ENCODE peak calls at places on chromosomes 11 and 22, in four cellular contexts. X, W, Y and E are unnamed samples.

GRCh38 chr11:1017269-1018005 is 19.1 kb downstream of the MUC6 start:
- DNase-seq in Y (no peak), W (no peak), X (no peak), E (no peak)

GRCh38 chr11:120134931-120135228 is 3.0 kb downstream of the TRIM29 start:
- DNase-seq in Y (no peak), X (no peak), W (no peak), E (no peak)

GRCh38 chr22:26416670-26417270 is 12.3 kb upstream of the ASPHD2 start:
- DNase-seq in W (peak), X (no peak), Y (no peak), E (peak)

GRCh38 chr11:115720537-115721308 is 216.5 kb upstream of the CADM1 start:
- DNase-seq in X (no peak), Y (no peak), W (no peak), E (no peak)

GRCh38 chr11:118536726-118537125 is 5.7 kb downstream of the TMEM25 start:
- DNase-seq in X (no peak), Y (no peak), W (no peak), E (no peak)

GRCh38 chr11:35236667-35237003 is 97.7 kb downstream of the CD44 start:
- DNase-seq in W (no peak), Y (no peak), X (no peak), E (no peak)

GRCh38 chr22:33819743-33820142 is 100.5 kb downstream of the LARGE1 start:
- DNase-seq in W (no peak), X (no peak), Y (no peak), E (no peak)

GRCh38 chr11:1827931-1828330 is 6.9 kb upstream of the SYT8 start:
- DNase-seq in Y (no peak), X (no peak), W (no peak), E (peak)

GRCh38 chr11:3191586-3192324 is 26.6 kb upstream of the OSBPL5 start:
- DNase-seq in Y (no peak), W (no peak), X (no peak), E (peak)

GRCh38 chr11:126406368-126406767 is 50.9 kb downstream of the ST3GAL4 start:
- DNase-seq in W (no peak), Y (no peak), X (no peak), E (no peak)

GRCh38 chr22:22213231-22213630 is 31.4 kb upstream of the VPREB1 start:
- DNase-seq in X (no peak), W (no peak), Y (no peak), E (no peak)

GRCh38 chr11:13826505-13827278 is 135.8 kb upstream of the SPON1 start:
- DNase-seq in W (no peak), X (no peak), Y (no peak), E (no peak)

GRCh38 chr22:46563381-46564083 is 26.1 kb upstream of the CELSR1 start:
- DNase-seq in X (peak), W (peak), Y (peak), E (peak)

GRCh38 chr22:29014301-29014700 is 47.3 kb downstream of the C22orf31 start:
- DNase-seq in W (no peak), Y (no peak), X (no peak), E (no peak)

GRCh38 chr22:43925433-43926348 is 2.1 kb downstream of the PNPLA3 start:
- DNase-seq in X (no peak), Y (no peak), W (peak), E (peak)

GRCh38 chr11:73314121-73314948 is 6.3 kb downstream of the ARHGEF17 start:
- DNase-seq in X (no peak), W (peak), Y (peak), E (peak)

GRCh38 chr11:71252782-71253730 is 679 bp upstream of the SHANK2 start:
- DNase-seq in W (peak), X (no peak), Y (no peak), E (peak)

GRCh38 chr11:121418625-121419114 is 33.4 kb upstream of the SORL1 start:
- DNase-seq in X (no peak), W (no peak), Y (peak), E (no peak)

GRCh38 chr11:86288776-86289507 is 13.1 kb upstream of the HIKESHI start:
- DNase-seq in X (no peak), W (no peak), Y (no peak), E (no peak)

GRCh38 chr11:94727766-94728165 is 40.4 kb upstream of the AMOTL1 start:
- DNase-seq in Y (no peak), W (no peak), X (no peak), E (no peak)

GRCh38 chr22:38073150-38074130 is 10.5 kb downstream of the SLC16A8 start:
- DNase-seq in Y (no peak), W (no peak), X (no peak), E (peak)

GRCh38 chr11:18229501-18229900 is 7.1 kb downstream of the SAA4 start:
- DNase-seq in X (no peak), W (no peak), Y (peak), E (no peak)

GRCh38 chr11:200224-201003 is 6.8 kb downstream of the BET1L start:
- DNase-seq in Y (no peak), X (no peak), W (peak), E (peak)

GRCh38 chr22:48948575-48949170 is 879.0 kb downstream of the BRD1 start:
- DNase-seq in W (no peak), Y (no peak), X (no peak), E (peak)

GRCh38 chr22:44658371-44658953 is 43.5 kb upstream of the PRR5 start:
- DNase-seq in Y (no peak), W (no peak), X (peak), E (peak)

GRCh38 chr11:82229346-82229745 is 504.3 kb downstream of the FAM181B start:
- DNase-seq in W (peak), Y (peak), X (peak), E (no peak)

GRCh38 chr11:28108909-28109308 is 721 bp downstream of the METTL15 start:
- DNase-seq in W (no peak), Y (no peak), X (no peak), E (no peak)

GRCh38 chr11:73907191-73907590 is 30.4 kb downstream of the PAAF1 start:
- DNase-seq in Y (no peak), W (peak), X (no peak), E (peak)

GRCh38 chr11:115257286-115258077 is 246.7 kb downstream of the CADM1 start:
- DNase-seq in W (peak), Y (peak), X (no peak), E (no peak)

GRCh38 chr11:76443254-76443935 is 1.4 kb upstream of the EMSY start:
- DNase-seq in Y (no peak), W (no peak), X (no peak), E (peak)

GRCh38 chr11:33868646-33869461 is 23.0 kb downstream of the LMO2 start:
- DNase-seq in W (peak), X (no peak), Y (no peak), E (no peak)

GRCh38 chr11:119376197-119376847 is 5.2 kb downstream of the USP2 start:
- DNase-seq in Y (peak), W (no peak), X (peak), E (no peak)

GRCh38 chr11:33248416-33248957 is 8.7 kb upstream of the HIPK3 start:
- DNase-seq in X (no peak), Y (no peak), W (no peak), E (peak)

GRCh38 chr11:104410336-104410735 is 246.4 kb upstream of the PDGFD start:
- DNase-seq in W (no peak), X (no peak), Y (no peak), E (no peak)

GRCh38 chr11:44246726-44247125 is 63.2 kb downstream of the ALX4 start:
- DNase-seq in Y (no peak), X (no peak), W (no peak), E (no peak)

GRCh38 chr22:40733919-40734318 is 54.6 kb downstream of the MCHR1 start:
- DNase-seq in Y (no peak), W (no peak), X (no peak), E (no peak)

GRCh38 chr11:96229354-96229973 is 113.5 kb downstream of the MAML2 start:
- DNase-seq in Y (no peak), X (no peak), W (no peak), E (peak)

GRCh38 chr11:116162541-116163230 is 610.1 kb downstream of the BUD13 start:
- DNase-seq in X (no peak), Y (no peak), W (peak), E (no peak)

GRCh38 chr11:28697920-28698827 is 590.0 kb downstream of the METTL15 start:
- DNase-seq in X (peak), W (peak), Y (peak), E (no peak)

GRCh38 chr22:26399288-26399687 is 29.8 kb upstream of the ASPHD2 start:
- DNase-seq in Y (no peak), X (no peak), W (peak), E (no peak)

GRCh38 chr11:61149624-61150615 is 11.3 kb downstream of the VPS37C start:
- DNase-seq in Y (no peak), W (peak), X (no peak), E (peak)
- H2AFZ ChIP-seq in Y (no peak), W (no peak), X (no peak), E (no peak)

GRCh38 chr22:24518774-24519485 is 23.8 kb downstream of the UPB1 start:
- DNase-seq in Y (no peak), W (no peak), X (no peak), E (peak)
- H3K27ac ChIP-seq in Y (no peak), W (no peak), X (no peak), E (no peak)

GRCh38 chr22:36913431-36914382 is at the start of gene CSF2RB:
- DNase-seq in X (no peak), W (no peak), Y (peak), E (peak)
- H2AFZ ChIP-seq in X (no peak), W (no peak), Y (peak), E (peak)

DNA sequence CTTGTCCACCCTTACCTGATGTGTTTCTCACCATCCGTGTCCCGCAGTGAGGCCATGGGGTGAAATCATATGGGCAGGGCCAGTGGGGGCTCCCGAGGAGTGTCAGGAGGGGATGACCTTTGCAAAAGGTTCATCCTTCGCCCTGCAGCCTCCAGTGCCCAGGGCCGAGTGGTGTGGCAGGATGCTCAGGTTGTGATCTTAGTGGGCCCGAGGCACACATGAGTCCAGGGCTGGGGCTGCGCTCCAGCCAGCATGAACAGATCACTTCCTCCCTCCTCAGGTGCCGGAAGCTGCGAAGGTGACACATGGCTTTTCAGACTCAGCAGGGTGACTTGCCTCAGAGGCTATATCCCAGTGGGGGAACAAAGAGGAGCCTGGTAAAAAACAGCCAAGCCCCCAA is 2.8 kb upstream of the FKBP2 start:
- DNase-seq in Y (no peak), W (no peak), X (no peak), E (no peak)
- H3K27ac ChIP-seq in Y (peak), W (no peak), X (no peak), E (no peak)

GRCh38 chr11:128174465-128175101 is 412.8 kb downstream of the ETS1 start:
- DNase-seq in Y (no peak), W (peak), X (no peak), E (no peak)

GRCh38 chr11:128171496-128171895 is 415.9 kb downstream of the ETS1 start:
- DNase-seq in Y (no peak), X (no peak), W (no peak), E (no peak)

DNA sequence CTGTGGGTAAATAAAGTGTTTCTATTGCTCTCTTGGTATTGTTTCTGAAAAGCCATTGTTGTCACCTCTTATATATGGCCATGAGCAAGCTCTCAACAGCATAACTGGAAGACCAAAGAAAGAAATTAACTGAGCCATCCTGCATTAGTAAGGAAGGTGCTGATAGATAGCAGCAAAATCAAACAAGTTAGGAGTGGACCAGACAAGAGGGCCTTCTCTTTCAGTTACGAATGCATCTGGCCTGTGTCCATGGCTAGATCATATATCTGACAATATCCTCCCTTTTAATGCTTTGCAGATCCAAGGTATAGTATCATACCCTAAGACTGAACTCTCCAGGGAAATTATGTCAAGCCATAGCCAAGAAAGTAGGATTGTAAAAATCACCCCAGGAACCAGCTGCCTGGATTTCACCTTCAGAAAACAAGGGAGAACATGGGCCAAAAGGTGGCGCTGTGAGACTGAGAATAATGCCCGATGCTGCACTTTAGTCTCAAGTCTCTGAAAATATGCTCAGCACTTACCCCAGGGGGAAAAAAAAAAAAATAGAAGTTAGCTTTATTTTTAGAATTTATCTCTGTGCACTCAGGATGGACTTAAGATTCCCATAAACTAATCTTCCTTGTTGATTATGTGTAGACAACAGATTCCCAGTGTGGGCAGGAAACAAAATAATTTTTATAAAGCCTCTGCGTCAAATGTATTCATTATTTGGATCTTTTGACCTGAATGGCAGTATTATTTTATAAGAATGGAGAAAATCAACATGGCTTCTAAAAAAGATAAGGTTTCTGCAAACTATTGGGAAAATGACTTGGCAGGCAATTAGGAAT is 415.1 kb downstream of the ETS1 start:
- DNase-seq in X (peak), Y (peak), W (peak), E (peak)
- H2AFZ ChIP-seq in X (no peak), Y (no peak), W (no peak), E (no peak)